ENCODE peak calls at places on chromosomes 1 and 21, in four cellular contexts. E is astrocyte of the spinal cord; J is Caco-2; A is activated CD8-positive, alpha-beta memory T cell treated with anti-CD3 and anti-CD28 coated beads, Interleukin-2, amount 50 U/mL, for 48 hours. H is an unnamed sample.

GRCh38 chr1:184212649-184213314 is 161.3 kb downstream of the TSEN15 start:
- DNase-seq in E (peak), J (peak), A (no peak), H (no peak)

GRCh38 chr1:16717174-16718108 is 22.9 kb upstream of the RNU1-4 start:
- DNase-seq in E (no peak), J (no peak), A (peak), H (peak)

GRCh38 chr1:160519542-160520435 is 3.3 kb downstream of the SLAMF6 start:
- DNase-seq in E (no peak), J (no peak), A (no peak), H (no peak)

GRCh38 chr1:151728151-151728711 is 6.9 kb downstream of the RIIAD1 start:
- DNase-seq in E (peak), J (no peak), A (no peak), H (no peak)

GRCh38 chr1:86788300-86789206 is 84.2 kb downstream of the SH3GLB1 start:
- DNase-seq in E (peak), J (no peak), A (no peak), H (no peak)

GRCh38 chr1:27539901-27540861 is 50.2 kb upstream of the WASF2 start:
- DNase-seq in E (peak), J (no peak), A (no peak), H (no peak)

GRCh38 chr1:152743371-152744145 is 14.3 kb upstream of the KPRP start:
- DNase-seq in E (no peak), J (no peak), A (no peak), H (no peak)

GRCh38 chr1:66181999-66182398 is 352.0 kb upstream of the SGIP1 start:
- DNase-seq in E (no peak), J (no peak), A (no peak), H (no peak)

GRCh38 chr1:180042994-180043622 is 88.5 kb downstream of the CEP350 start:
- DNase-seq in E (peak), J (peak), A (no peak), H (no peak)

GRCh38 chr1:7322283-7322785 is 448.8 kb upstream of the VAMP3 start:
- DNase-seq in E (no peak), J (no peak), A (no peak), H (no peak)

GRCh38 chr1:222167111-222167510 is 380.8 kb downstream of the HHIPL2 start:
- DNase-seq in E (peak), J (peak), A (no peak), H (peak)

GRCh38 chr1:43366179-43366578 is 1.6 kb downstream of the ELOVL1 start:
- DNase-seq in E (no peak), J (peak), A (no peak), H (no peak)

GRCh38 chr21:18252686-18253085 is 8.1 kb downstream of the CHODL start:
- DNase-seq in E (no peak), J (no peak), A (no peak), H (no peak)

GRCh38 chr1:197174818-197175217 is 28.3 kb upstream of the ASPM start:
- DNase-seq in E (no peak), J (no peak), A (no peak), H (no peak)

GRCh38 chr21:32814528-32814927 is 43.0 kb upstream of the PAXBP1 start:
- DNase-seq in E (no peak), J (no peak), A (no peak), H (no peak)

GRCh38 chr1:229059671-229060079 is 211.2 kb upstream of the RAB4A start:
- DNase-seq in E (peak), J (no peak), A (no peak), H (no peak)

GRCh38 chr1:7313081-7313546 is 458.0 kb upstream of the VAMP3 start:
- DNase-seq in E (no peak), J (no peak), A (no peak), H (no peak)

GRCh38 chr1:155909894-155910293 is 1.3 kb downstream of the RIT1 start:
- DNase-seq in E (peak), J (no peak), A (no peak), H (no peak)

GRCh38 chr1:213934642-213935041 is 53.1 kb upstream of the PROX1 start:
- DNase-seq in E (peak), J (no peak), A (no peak), H (no peak)

GRCh38 chr1:59436637-59437036 is 139.7 kb downstream of the FGGY start:
- DNase-seq in E (no peak), J (no peak), A (no peak), H (no peak)

GRCh38 chr1:161172776-161173376 is 4.4 kb downstream of the B4GALT3 start:
- DNase-seq in E (peak), J (no peak), A (no peak), H (no peak)

GRCh38 chr1:6185635-6186382 is 5.7 kb upstream of the CHD5 start:
- DNase-seq in E (peak), J (peak), A (no peak), H (peak)

GRCh38 chr1:29406814-29407213 is 170.5 kb downstream of the PTPRU start:
- DNase-seq in E (no peak), J (no peak), A (no peak), H (no peak)

H was measured in HuH-7.5.